ENCODE peak calls at places on chromosomes 6 and 20, in six cellular contexts. Y is esophagus muscularis mucosa, D is fibroblast of lung, R is IMR-90, M is tibial nerve, B is hepatocyte. S is an unnamed sample.
A peak's percentile ranks its signal among the peaks of the same experiment; 100 is the strongest.

GRCh38 chr6:138115191-138115590 is 8.0 kb upstream of the PERP start:
- DNase-seq in R (no peak), D (no peak), M (no peak), Y (no peak), B (no peak), S (no peak)

GRCh38 chr6:41574002-41574401 is 27.8 kb downstream of the FOXP4 start:
- DNase-seq in D (no peak), B (no peak), M (no peak), R (no peak), Y (no peak), S (no peak)

GRCh38 chr20:43393072-43393471 is 64.6 kb upstream of the SRSF6 start:
- DNase-seq in R (no peak), B (no peak), D (no peak), Y (peak; percentile 64), M (no peak), S (no peak)

GRCh38 chr20:7967199-7967844 is 27.1 kb upstream of the HAO1 start:
- DNase-seq in Y (no peak), R (peak; percentile 6), D (peak; percentile 85), M (no peak), B (no peak), S (no peak)

GRCh38 chr6:122736606-122737005 is 42.9 kb upstream of the FABP7 start:
- DNase-seq in D (no peak), M (no peak), Y (no peak), R (no peak), B (no peak), S (no peak)

GRCh38 chr6:143575440-143575839 is 63.9 kb upstream of the FUCA2 start:
- DNase-seq in R (peak; percentile 86), D (peak; percentile 66), Y (no peak), B (peak; percentile 84), M (no peak), S (peak; percentile 40)

GRCh38 chr20:19835533-19836222 is 77.6 kb downstream of the RIN2 start:
- DNase-seq in M (no peak), Y (no peak), B (no peak), R (no peak), D (no peak), S (peak; percentile 54)

GRCh38 chr20:44805991-44806729 is 4.2 kb downstream of the RIMS4 start:
- DNase-seq in B (peak; percentile 72), R (peak; percentile 25), D (peak; percentile 34), M (peak; percentile 28), Y (no peak), S (peak; percentile 86)

GRCh38 chr6:119476554-119476953 is 127.0 kb upstream of the MAN1A1 start:
- DNase-seq in D (no peak), B (no peak), Y (no peak), M (no peak), R (no peak), S (no peak)

GRCh38 chr6:22028403-22028802 is 268.4 kb downstream of the PRL start:
- DNase-seq in M (no peak), Y (no peak), B (no peak), R (no peak), D (no peak), S (no peak)

GRCh38 chr20:50508171-50508761 is 1.9 kb upstream of the PTPN1 start:
- DNase-seq in D (peak; percentile 76), R (no peak), Y (no peak), B (no peak), M (no peak), S (no peak)

GRCh38 chr6:90413867-90414266 is 117.2 kb upstream of the BACH2 start:
- DNase-seq in M (no peak), D (peak; percentile 59), B (peak; percentile 61), Y (no peak), R (peak; percentile 12), S (peak; percentile 24)

GRCh38 chr6:43900560-43901329 is 130.7 kb downstream of the VEGFA start:
- DNase-seq in Y (no peak), M (no peak), B (no peak), R (no peak), D (no peak), S (no peak)

GRCh38 chr6:19995575-19996257 is 158.5 kb downstream of the ID4 start:
- DNase-seq in D (no peak), B (no peak), M (no peak), R (no peak), Y (no peak), S (no peak)

GRCh38 chr6:56752009-56752408 is 109.3 kb upstream of the DST start:
- DNase-seq in B (no peak), M (no peak), Y (no peak), R (peak; percentile 77), D (peak; percentile 95), S (no peak)
- H3K4me3 ChIP-seq in B (no peak overlapping the region), M (no peak overlapping the region), Y (no peak overlapping the region), R (no peak overlapping the region), D (no peak overlapping the region), S (no peak overlapping the region)

DNA sequence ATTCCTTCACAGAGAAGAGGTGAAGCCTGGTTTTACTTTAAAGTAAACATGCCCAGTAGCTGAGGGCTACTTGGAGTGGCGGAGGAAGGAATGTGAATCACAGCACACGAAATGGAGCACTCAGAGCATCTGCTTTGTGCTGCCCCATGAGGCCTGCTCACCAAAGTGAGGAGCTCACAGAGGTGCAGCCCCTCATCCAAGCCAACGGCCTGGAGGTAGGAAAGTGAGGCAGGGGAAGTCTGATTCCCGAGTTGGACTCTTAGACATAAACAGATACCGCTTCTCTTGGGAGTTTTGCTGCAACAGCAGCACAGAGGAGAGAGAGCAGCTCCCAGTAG is 3.6 kb downstream of the YTHDF1 start:
- DNase-seq in Y (no peak), B (no peak), R (no peak), D (no peak), M (no peak), S (no peak)
- H3K4me1 ChIP-seq in Y (peaks cover 80% of the 10 kb centered on the region), B (peaks cover 42% of the 10 kb centered on the region), R (peaks cover 6% of the 10 kb centered on the region), D (peaks cover 5% of the 10 kb centered on the region), M (no peaks in the 10 kb centered on the region), S (peaks cover 10% of the 10 kb centered on the region)

DNA sequence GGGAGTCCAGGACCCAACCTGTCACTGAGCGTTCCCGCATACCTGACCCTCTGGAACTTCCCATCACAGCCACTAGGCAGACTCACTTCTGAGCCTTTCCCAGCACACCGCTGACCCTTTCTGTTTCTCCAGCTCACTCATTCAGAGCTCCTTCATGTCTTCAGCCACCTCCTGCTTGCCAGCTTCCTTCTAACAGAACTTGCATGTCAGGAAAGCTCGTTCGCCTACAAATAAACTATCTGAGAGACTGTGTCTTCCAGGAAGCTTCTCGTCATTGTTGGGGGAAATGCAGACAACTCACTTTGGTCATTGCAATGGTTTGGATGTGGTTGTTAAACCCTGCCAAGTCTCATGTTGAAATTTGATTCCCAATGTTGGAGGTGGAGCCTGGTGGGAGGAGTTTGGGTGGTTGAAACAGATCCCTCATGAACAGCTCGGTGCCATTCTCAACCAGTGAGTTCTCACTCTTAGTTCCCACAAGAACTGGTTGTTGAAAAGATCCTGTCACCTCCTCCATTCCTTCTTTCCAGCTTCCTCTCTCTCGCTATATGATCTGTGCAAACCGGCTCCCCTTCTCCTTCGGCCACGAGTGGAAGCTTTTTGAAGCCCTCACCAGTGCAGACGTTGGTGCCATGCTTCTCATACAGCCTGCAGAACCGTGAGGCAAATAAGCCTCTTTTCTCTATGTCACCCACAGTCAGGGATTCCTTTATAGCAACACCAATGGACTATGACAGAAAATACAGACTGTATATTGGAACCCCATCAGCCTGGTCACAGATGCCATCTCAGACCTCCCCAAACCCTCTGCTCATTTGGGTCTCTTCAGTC is 1.4 kb upstream of the MUC21 start:
- DNase-seq in Y (no peak), M (no peak), D (peak; percentile 87), B (peak; percentile 53), R (peak; percentile 81), S (no peak)
- TF ChIP-seq CTCF in Y (no peak), M (no peak), D (peak; percentile 30), B (no peak), R (peak; percentile 12), S (peak; percentile 21)

DNA sequence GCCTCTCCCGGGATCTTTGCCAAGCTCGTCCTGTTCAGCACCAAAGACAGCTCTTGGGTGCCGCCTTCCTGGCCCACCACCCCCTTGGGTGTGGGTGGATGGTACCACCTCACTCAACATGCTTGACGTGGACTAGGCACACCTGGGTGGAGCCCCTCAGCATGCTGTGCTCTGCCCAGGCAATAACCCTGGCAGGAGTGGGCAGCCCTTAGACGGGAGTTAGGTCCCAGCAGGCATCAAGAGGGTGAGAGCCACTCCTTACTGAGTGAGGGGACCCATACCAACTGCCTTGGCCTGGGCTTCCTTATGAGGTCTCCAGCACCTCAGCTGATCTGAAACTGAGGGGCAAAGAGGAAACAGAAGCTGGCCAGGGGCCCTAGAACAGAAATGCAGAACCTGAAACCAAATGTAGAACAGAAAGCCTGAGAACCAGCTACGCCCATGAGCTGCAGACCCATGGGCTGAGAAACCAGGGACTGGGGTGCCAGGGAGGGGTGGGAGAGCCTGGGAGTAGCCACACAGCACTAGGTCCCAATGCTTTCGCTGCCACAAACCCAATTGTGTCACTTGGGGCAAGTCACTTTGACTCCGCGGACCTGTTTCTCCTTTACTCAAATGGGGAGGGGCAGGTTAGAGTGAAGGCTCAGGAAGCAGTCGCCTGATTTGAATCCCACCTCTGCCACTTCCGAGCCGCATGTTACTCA is 2.0 kb downstream of the FGD2 start:
- DNase-seq in B (no peak), M (no peak), D (no peak), R (no peak), Y (no peak), S (no peak)
- H3K4me3 ChIP-seq in B (no peak overlapping the region), M (peak overlapping the region; percentile 42), D (no peak overlapping the region), R (no peak overlapping the region), Y (peak overlapping the region; percentile 20), S (no peak overlapping the region)

GRCh38 chr20:23832775-23833508 is 6.4 kb upstream of the CST2 start:
- DNase-seq in Y (no peak), B (no peak), D (no peak), R (no peak), M (no peak), S (no peak)
- H3K4me1 ChIP-seq in Y (peaks cover 11% of the 10 kb centered on the region), B (no peaks in the 10 kb centered on the region), D (no peaks in the 10 kb centered on the region), R (peaks cover 2% of the 10 kb centered on the region), M (no peaks in the 10 kb centered on the region), S (no peaks in the 10 kb centered on the region)

DNA sequence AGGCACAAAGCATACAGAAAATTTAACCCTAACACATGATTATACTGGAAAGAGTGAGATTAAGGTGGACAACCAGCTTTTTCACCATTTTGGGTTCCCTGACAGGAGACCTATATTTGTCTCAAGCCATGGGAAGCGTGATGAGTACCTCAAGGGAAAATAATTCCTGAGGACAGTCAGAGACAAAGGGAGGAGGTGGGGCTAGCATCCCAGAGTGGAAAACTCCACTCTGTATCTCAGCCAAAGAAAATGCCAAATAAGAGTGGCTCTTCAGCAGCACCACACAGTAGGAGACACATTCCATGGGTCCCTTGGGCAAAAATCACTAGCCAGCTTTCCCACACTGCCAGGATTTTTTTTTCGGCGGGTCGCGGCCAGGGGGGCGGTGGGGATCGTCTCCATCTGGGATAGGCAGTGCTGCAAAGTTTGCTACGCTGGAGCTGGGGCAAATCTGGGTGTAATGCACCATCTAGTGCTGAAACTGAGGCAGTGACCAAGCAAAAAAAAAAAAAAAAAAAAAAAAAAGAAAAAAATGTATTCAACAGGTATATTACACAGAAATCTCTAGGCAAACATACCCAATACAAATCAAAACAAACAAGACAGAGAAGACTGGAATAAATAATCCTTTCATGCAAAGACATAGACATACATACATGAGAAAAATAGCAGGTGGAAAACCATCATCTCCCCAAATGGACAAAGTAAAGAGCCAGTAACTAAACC is 77.3 kb upstream of the SLC35F1 start:
- DNase-seq in B (peak; percentile 65), R (peak; percentile 30), M (no peak), D (peak; percentile 45), Y (no peak), S (peak; percentile 49)
- TF ChIP-seq CTCF in B (peak; percentile 54), R (peak; percentile 56), M (no peak), D (peak; percentile 37), Y (peak; percentile 6), S (peak; percentile 57)

GRCh38 chr6:37283268-37283667 is 25.3 kb upstream of the TMEM217 start:
- DNase-seq in M (no peak), Y (no peak), R (peak; percentile 20), B (no peak), D (peak; percentile 56), S (no peak)
- H3K4me3 ChIP-seq in M (no peak overlapping the region), Y (no peak overlapping the region), R (no peak overlapping the region), B (no peak overlapping the region), D (no peak overlapping the region), S (no peak overlapping the region)

GRCh38 chr6:111239455-111239854 is 152.2 kb downstream of the SLC16A10 start:
- DNase-seq in D (no peak), R (no peak), M (no peak), B (no peak), Y (no peak), S (no peak)
- H3K4me1 ChIP-seq in D (peaks cover 8% of the 10 kb centered on the region), R (peaks cover 5% of the 10 kb centered on the region), M (no peaks in the 10 kb centered on the region), B (no peaks in the 10 kb centered on the region), Y (no peaks in the 10 kb centered on the region), S (no peaks in the 10 kb centered on the region)